ENCODE peak calls at places on chromosome 22, in four cellular contexts. Y, B, M and G are unnamed samples. For H3K9me3, the result is how much of the 10 kb centered on the place peaks cover.

GRCh38 chr22:49823289-49824045 is 4.2 kb downstream of the BRD1 start:
- DNase-seq in Y (no peak), B (no peak), M (no peak), G (no peak)

GRCh38 chr22:33772793-33773192 is 147.5 kb downstream of the LARGE1 start:
- DNase-seq in M (no peak), Y (no peak), B (no peak), G (no peak)

GRCh38 chr22:44968736-44969135 is 41.1 kb downstream of the PHF21B start:
- DNase-seq in Y (no peak), M (no peak), B (no peak), G (no peak)

GRCh38 chr22:45318558-45319318 is 9.0 kb downstream of the FAM118A start:
- DNase-seq in Y (peak), M (no peak), B (no peak), G (peak)

GRCh38 chr22:37014835-37015586 is 4.2 kb downstream of the TST start:
- DNase-seq in B (no peak), M (peak), Y (no peak), G (no peak)

GRCh38 chr22:25134451-25134850 is 65.2 kb upstream of the CRYBB3 start:
- DNase-seq in Y (no peak), B (no peak), M (peak), G (no peak)

GRCh38 chr22:45154383-45154782 is 9.3 kb upstream of the NUP50 start:
- DNase-seq in B (peak), Y (no peak), M (no peak), G (no peak)

GRCh38 chr22:50306753-50307749 is at the start of gene PLXNB2:
- DNase-seq in M (peak), B (peak), Y (no peak), G (peak)

GRCh38 chr22:46202897-46203589 is 47.0 kb downstream of the CDPF1 start:
- DNase-seq in B (no peak), M (peak), Y (no peak), G (no peak)

GRCh38 chr22:20763630-20764029 is 10.3 kb upstream of the SERPIND1 start:
- DNase-seq in M (no peak), Y (no peak), B (no peak), G (no peak)

GRCh38 chr22:36419177-36419911 is 31.6 kb upstream of the MYH9 start:
- DNase-seq in B (no peak), Y (no peak), M (peak), G (peak)

GRCh38 chr22:40818192-40818746 is 877 bp downstream of the SLC25A17 start:
- DNase-seq in B (no peak), M (no peak), Y (no peak), G (no peak)

GRCh38 chr22:33035276-33035863 is 22.8 kb downstream of the SYN3 start:
- DNase-seq in M (no peak), Y (no peak), B (no peak), G (no peak)

GRCh38 chr22:26648011-26648497 is 9.3 kb upstream of the MIAT start:
- DNase-seq in B (no peak), M (peak), Y (no peak), G (no peak)
- TF ChIP-seq EP300 in B (no peak), M (no peak), Y (no peak), G (no peak)

DNA sequence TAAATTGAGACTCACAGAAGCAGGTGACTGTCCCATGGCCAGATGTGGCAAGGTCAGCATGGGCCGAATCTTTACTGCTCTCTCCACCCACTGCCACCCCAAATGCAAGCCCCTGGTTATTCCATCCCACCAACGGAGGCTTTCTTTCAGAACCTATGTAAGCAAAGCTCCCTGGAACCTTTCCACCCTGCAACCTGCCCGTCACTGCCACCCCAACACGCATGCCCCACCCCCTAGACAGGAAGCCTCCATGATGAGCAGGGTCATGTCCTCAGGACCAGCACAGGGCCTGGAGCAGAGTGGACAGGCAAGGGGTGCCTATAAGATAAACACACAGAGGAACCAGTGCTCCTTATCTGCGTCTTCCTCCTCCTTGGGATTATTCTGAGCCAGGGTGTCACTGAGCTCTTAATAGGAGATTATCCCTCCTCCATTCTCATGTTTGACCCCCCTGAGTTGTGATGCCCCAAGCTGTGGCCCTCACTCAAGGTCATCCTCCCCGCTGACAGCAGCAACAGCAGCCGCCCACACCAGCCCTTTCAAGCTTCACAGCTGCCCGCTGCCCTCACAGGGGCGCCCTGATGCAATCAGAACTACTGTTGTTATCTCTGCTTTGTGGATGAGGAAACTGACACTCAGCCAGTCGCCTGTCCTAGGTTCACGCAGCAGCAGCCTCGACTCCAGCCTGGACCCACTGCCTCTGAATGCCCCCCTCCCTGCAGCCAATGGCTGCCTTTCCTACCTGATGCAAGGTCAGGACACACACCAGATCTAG is 647.2 kb downstream of the TBC1D22A start:
- DNase-seq in Y (no peak), B (no peak), M (no peak), G (no peak)
- H3K9me3 ChIP-seq in Y (under half), B (under half), M (under half), G (under half)

GRCh38 chr22:42996646-42997365 is 18.1 kb downstream of the PACSIN2 start:
- DNase-seq in M (no peak), B (no peak), Y (no peak), G (no peak)

GRCh38 chr22:42993651-42994275 is 21.2 kb downstream of the PACSIN2 start:
- DNase-seq in M (no peak), Y (no peak), B (peak), G (no peak)

GRCh38 chr22:42992886-42993479 is 22.0 kb downstream of the PACSIN2 start:
- DNase-seq in B (no peak), Y (no peak), M (no peak), G (no peak)

GRCh38 chr22:42994276-42994916 is 20.6 kb downstream of the PACSIN2 start:
- DNase-seq in B (no peak), Y (no peak), M (peak), G (no peak)

DNA sequence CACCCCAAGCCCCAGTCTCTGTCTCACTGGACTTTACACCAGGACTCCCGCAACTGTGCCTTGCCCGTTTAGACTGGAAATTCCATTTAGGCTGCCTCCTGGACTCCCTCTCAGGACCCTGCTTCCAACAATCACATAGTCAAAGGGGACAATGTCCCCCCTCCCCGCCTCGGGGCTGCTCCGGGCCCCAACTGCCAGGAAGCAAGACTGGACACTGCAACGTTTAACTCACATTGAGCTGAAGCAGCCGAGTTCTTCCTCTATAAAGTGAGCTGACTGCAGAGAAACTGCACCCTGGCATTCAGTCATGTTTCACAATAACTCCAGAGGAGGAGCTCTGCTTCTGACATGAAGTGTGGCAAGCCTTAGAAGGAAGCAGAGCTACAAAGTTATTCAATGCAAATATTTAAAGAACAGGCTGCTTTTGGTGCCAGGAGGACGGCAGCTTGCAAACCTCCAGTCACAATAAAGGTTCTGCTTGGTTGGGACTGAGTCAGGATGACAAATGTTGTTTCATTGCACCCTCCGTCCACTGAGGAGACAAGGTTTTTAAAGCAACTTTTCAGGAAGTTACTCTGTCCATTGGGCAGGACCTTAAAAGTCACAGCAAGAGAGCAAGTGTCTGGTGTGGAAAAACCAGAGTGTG is 19.9 kb downstream of the PACSIN2 start:
- DNase-seq in M (peak), Y (peak), B (peak), G (peak)
- TF ChIP-seq EP300 in M (peak), Y (no peak), B (peak), G (no peak)

GRCh38 chr22:48695731-48696305 is 1131.9 kb downstream of the BRD1 start:
- DNase-seq in B (no peak), Y (no peak), M (no peak), G (no peak)

GRCh38 chr22:48693377-48694135 is 1134.1 kb downstream of the BRD1 start:
- DNase-seq in Y (no peak), M (no peak), B (no peak), G (no peak)

GRCh38 chr22:48694296-48694883 is 1133.3 kb downstream of the BRD1 start:
- DNase-seq in Y (no peak), B (no peak), M (no peak), G (no peak)

GRCh38 chr22:48696371-48696770 is 1131.3 kb downstream of the BRD1 start:
- DNase-seq in Y (no peak), M (no peak), B (no peak), G (no peak)

DNA sequence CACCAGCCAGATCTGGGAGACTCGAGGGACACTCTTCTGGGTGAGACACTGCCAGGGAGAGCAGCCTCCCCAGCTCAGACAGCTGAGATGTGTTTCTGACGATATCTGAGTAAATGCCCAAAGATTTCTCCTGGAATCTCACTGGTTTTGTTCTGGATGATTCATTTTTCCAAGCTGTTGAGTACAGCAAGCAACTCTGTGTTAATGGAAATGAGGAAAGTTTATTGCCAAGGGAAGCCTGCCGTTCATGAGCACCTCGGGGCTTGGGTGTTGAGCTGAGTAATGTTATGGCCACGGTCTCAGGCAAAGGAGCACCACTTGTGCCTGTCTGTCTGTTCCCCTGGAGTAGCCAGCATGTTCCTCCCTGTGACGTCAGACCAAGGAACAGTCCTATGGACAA is 1132.4 kb downstream of the BRD1 start:
- DNase-seq in B (no peak), M (no peak), Y (no peak), G (no peak)
- H3K9me3 ChIP-seq in B (under half), M (under half), Y (under half), G (under half)

DNA sequence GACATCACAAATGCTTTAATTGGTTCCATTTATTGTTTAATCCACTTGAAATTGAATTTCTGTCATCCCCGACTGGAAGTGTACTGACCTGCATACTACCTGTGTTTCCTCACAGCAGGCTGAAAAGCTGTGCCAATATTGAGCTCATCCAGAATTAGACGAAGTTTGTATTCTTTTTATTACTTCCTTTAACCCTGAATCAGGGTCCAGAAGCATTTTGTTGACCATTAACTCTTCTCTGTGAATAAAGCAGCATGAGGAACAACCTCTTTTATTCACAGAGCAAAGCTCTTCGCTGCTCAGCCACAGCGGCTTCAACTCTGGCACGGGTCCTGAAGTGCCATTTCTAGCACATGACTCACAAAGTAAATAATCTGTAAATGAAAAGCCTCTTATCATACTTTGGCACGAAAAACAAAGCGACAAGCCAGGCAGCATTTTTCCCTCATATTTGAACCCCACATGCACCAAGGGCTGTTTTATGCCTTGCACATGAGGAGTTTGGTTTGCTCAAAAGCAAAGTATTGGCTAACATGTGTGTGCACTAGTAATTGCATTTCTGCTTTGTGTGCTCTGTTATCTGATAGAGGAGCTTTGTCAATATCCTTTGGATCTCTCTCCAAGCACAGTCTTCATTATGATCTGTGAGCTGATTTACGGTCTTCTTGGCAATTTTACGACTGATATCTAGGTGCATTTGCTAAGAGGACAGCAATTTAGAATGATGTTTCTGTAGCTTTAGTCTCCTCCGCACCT is 33.0 kb upstream of the APOBEC3A start:
- DNase-seq in B (peak), Y (no peak), M (peak), G (peak)
- TF ChIP-seq EP300 in B (no peak), Y (no peak), M (no peak), G (peak)

GRCh38 chr22:30969532-30970355 is 679 bp downstream of the TUG1 start:
- DNase-seq in B (peak), Y (no peak), M (peak), G (no peak)
- H3K9me3 ChIP-seq in B (half or more), Y (under half), M (under half), G (half or more)

GRCh38 chr22:19628038-19628776 is 86.1 kb upstream of the SEPTIN5 start:
- DNase-seq in Y (no peak), M (no peak), B (no peak), G (no peak)

GRCh38 chr22:19629331-19629719 is 85.0 kb upstream of the SEPTIN5 start:
- DNase-seq in B (no peak), Y (no peak), M (no peak), G (no peak)

GRCh38 chr22:19630614-19631013 is 83.7 kb upstream of the SEPTIN5 start:
- DNase-seq in B (no peak), Y (no peak), M (no peak), G (no peak)

GRCh38 chr22:19631899-19632670 is 82.2 kb upstream of the SEPTIN5 start:
- DNase-seq in B (peak), M (no peak), Y (no peak), G (no peak)

GRCh38 chr22:19629720-19630419 is 84.4 kb upstream of the SEPTIN5 start:
- DNase-seq in Y (no peak), M (peak), B (peak), G (peak)
- TF ChIP-seq EP300 in Y (no peak), M (no peak), B (no peak), G (no peak)

GRCh38 chr22:47674600-47674999 is 912.1 kb downstream of the TBC1D22A start:
- DNase-seq in Y (no peak), M (no peak), B (no peak), G (no peak)

GRCh38 chr22:47678048-47678447 is 915.6 kb downstream of the TBC1D22A start:
- DNase-seq in M (no peak), B (no peak), Y (no peak), G (no peak)

GRCh38 chr22:47676685-47677084 is 914.2 kb downstream of the TBC1D22A start:
- DNase-seq in Y (no peak), B (no peak), M (no peak), G (no peak)

DNA sequence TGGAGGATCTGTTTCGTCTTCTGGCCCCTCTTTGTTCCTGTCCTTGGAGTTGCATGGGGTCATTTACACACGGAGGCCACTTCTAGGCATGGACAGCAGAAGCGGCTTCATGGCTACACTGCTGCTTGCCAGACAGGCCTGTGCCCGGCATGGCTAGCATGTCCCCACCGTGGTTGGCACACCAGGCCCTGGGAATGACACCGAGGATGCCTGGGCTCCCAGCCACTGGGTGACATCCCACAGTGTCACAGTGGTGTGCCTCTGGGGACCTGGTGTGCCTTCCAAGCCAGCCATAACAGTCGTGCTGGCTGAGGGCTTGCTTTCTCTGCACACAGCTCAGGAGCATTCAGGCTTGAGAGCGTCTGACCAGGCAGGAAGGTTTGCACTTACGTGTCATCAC is 910.1 kb downstream of the TBC1D22A start:
- DNase-seq in M (no peak), Y (no peak), B (no peak), G (no peak)
- H3K9me3 ChIP-seq in M (under half), Y (under half), B (under half), G (under half)